ENCODE peak calls at places on chromosome 17, in six cellular contexts. L is ascending aorta, T is IMR-90, Z is tibial nerve, J is lower lobe of right lung, P is body of pancreas. R is an unnamed sample.

GRCh38 chr17:76700627-76701470 is 9.9 kb downstream of the MXRA7 start:
- DNase-seq in L (peak; percentile 90), P (peak; percentile 29), J (no peak), Z (peak; percentile 54), T (peak; percentile 93), R (no peak)

GRCh38 chr17:73338566-73339247 is 26.9 kb upstream of the CDC42EP4 start:
- DNase-seq in T (no peak), L (no peak), J (no peak), Z (no peak), P (no peak), R (no peak)

GRCh38 chr17:49497147-49498036 is 2.3 kb downstream of the NGFR start:
- DNase-seq in T (peak; percentile 22), J (no peak), P (peak; percentile 46), L (peak; percentile 86), Z (peak; percentile 60), R (no peak)

GRCh38 chr17:29711588-29712385 is 89.1 kb upstream of the CORO6 start:
- DNase-seq in P (no peak), Z (no peak), L (no peak), J (no peak), T (no peak), R (no peak)

GRCh38 chr17:67765623-67766022 is 47.9 kb downstream of the NOL11 start:
- DNase-seq in P (no peak), Z (no peak), T (no peak), J (no peak), L (no peak), R (no peak)

GRCh38 chr17:46976626-46977270 is 2.3 kb downstream of the RPRML start:
- DNase-seq in J (no peak), P (no peak), L (no peak), T (no peak), Z (no peak), R (no peak)

GRCh38 chr17:40460585-40460975 is 17.3 kb downstream of the IGFBP4 start:
- DNase-seq in L (no peak), J (no peak), T (no peak), Z (no peak), P (no peak), R (no peak)

GRCh38 chr17:65994114-65994513 is 197.8 kb downstream of the CEP112 start:
- DNase-seq in J (no peak), L (no peak), Z (no peak), T (no peak), P (no peak), R (no peak)

GRCh38 chr17:19664821-19665181 is 16.2 kb downstream of the ALDH3A2 start:
- DNase-seq in L (no peak), Z (no peak), J (no peak), P (no peak), T (no peak), R (no peak)

GRCh38 chr17:61355475-61355874 is 44.2 kb upstream of the TBX2 start:
- DNase-seq in L (no peak), J (no peak), Z (no peak), P (no peak), T (no peak), R (no peak)

GRCh38 chr17:36534881-36535668 is at the start of gene PIGW:
- DNase-seq in Z (peak; percentile 70), T (peak; percentile 85), P (peak; percentile 90), L (peak; percentile 92), J (peak; percentile 93), R (peak; percentile 83)

GRCh38 chr17:50174444-50174843 is 8.6 kb downstream of the SGCA start:
- DNase-seq in L (no peak), J (no peak), Z (no peak), P (no peak), T (no peak), R (no peak)

GRCh38 chr17:48544356-48545021 is 420 bp downstream of the HOXB2 start:
- DNase-seq in T (peak; percentile 93), P (peak; percentile 53), J (peak; percentile 73), L (peak; percentile 95), Z (peak; percentile 49), R (peak; percentile 27)

GRCh38 chr17:49913226-49914095 is 55.5 kb upstream of the DLX4 start:
- DNase-seq in L (no peak), J (no peak), T (peak; percentile 55), Z (no peak), P (no peak), R (no peak)

GRCh38 chr17:4898927-4899326 is 409 bp upstream of the C17orf107 start:
- DNase-seq in L (no peak), Z (no peak), T (no peak), J (no peak), P (no peak), R (no peak)

GRCh38 chr17:14808425-14808824 is 456.7 kb downstream of the PMP22 start:
- DNase-seq in T (no peak), L (no peak), P (no peak), Z (no peak), J (no peak), R (no peak)

GRCh38 chr17:53032861-53033271 is 789.9 kb upstream of the KIF2B start:
- DNase-seq in J (no peak), T (peak; percentile 0), L (no peak), P (peak; percentile 62), Z (no peak), R (no peak)

GRCh38 chr17:82912571-82913089 is 72.8 kb upstream of the ZNF750 start:
- DNase-seq in T (no peak), J (no peak), L (no peak), P (no peak), Z (no peak), R (no peak)

GRCh38 chr17:74037320-74037719 is 166.2 kb upstream of the RPL38 start:
- DNase-seq in T (no peak), Z (no peak), P (no peak), J (no peak), L (no peak), R (no peak)

GRCh38 chr17:32956240-32956970 is 28.5 kb downstream of the TMEM98 start:
- DNase-seq in Z (no peak), T (no peak), P (no peak), L (no peak), J (no peak), R (no peak)

GRCh38 chr17:32960815-32961214 is 30.8 kb upstream of the SPACA3 start:
- DNase-seq in P (no peak), L (no peak), Z (no peak), T (no peak), J (no peak), R (no peak)

GRCh38 chr17:32958418-32958817 is 30.5 kb downstream of the TMEM98 start:
- DNase-seq in L (no peak), P (no peak), J (no peak), T (no peak), Z (no peak), R (no peak)

GRCh38 chr17:32964541-32964940 is 27.1 kb upstream of the SPACA3 start:
- DNase-seq in T (no peak), Z (no peak), J (no peak), L (no peak), P (no peak), R (no peak)

DNA sequence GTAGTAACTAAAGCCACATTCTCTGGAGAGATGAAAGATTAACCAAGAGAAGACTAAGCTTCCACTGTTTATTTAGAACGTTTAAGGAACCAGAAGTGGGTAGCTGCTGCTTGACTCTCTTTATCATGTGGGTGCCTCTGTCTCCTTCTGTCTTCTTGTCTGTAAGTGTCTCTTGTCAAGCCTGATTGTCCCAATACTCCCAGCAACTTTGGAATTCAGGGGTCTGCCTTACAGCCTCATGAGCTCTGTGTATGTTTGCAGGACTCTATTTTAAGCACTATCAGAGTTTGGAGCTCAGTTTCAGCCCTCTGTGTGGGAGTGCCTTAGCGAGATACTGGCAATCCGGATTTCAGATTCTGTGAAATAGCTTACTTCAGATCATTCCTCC is 29.3 kb upstream of the SPACA3 start:
- DNase-seq in T (no peak), Z (no peak), P (no peak), J (no peak), L (no peak), R (no peak)
- H3K27ac ChIP-seq in T (no peak overlapping the region), Z (no peak overlapping the region), P (peak overlapping the region; percentile 51), J (no peak overlapping the region), L (no peak overlapping the region), R (no peak overlapping the region)

GRCh38 chr17:55304171-55304859 is 39.6 kb downstream of the HLF start:
- DNase-seq in L (no peak), P (no peak), J (no peak), Z (no peak), T (no peak), R (no peak)

GRCh38 chr17:55302407-55302787 is 37.6 kb downstream of the HLF start:
- DNase-seq in P (no peak), J (no peak), L (no peak), Z (no peak), T (no peak), R (no peak)

GRCh38 chr17:55305321-55306087 is 40.7 kb downstream of the HLF start:
- DNase-seq in P (no peak), L (no peak), J (no peak), Z (no peak), T (no peak), R (no peak)

GRCh38 chr17:55303008-55303493 is 38.3 kb downstream of the HLF start:
- DNase-seq in L (no peak), J (no peak), T (no peak), P (no peak), Z (no peak), R (no peak)

GRCh38 chr17:55303701-55304145 is 39.0 kb downstream of the HLF start:
- DNase-seq in P (no peak), T (peak; percentile 13), Z (no peak), J (no peak), L (no peak), R (no peak)
- TF ChIP-seq CTCF in P (no peak), T (peak; percentile 19), Z (no peak), J (no peak), L (no peak), R (no peak)

GRCh38 chr17:39208893-39209292 is 8.8 kb downstream of the RPL19 start:
- DNase-seq in L (no peak), Z (no peak), T (no peak), J (peak; percentile 69), P (no peak), R (no peak)
- H3K27ac ChIP-seq in L (peak overlapping the region; percentile 82), Z (no peak overlapping the region), T (no peak overlapping the region), J (peak overlapping the region; percentile 60), P (no peak overlapping the region), R (no peak overlapping the region)

GRCh38 chr17:32596666-32597065 is 109.9 kb downstream of the CDK5R1 start:
- DNase-seq in L (no peak), T (peak; percentile 5), P (no peak), Z (no peak), J (no peak), R (no peak)

GRCh38 chr17:32590974-32591373 is 104.2 kb downstream of the CDK5R1 start:
- DNase-seq in P (peak; percentile 10), T (no peak), L (no peak), J (no peak), Z (no peak), R (no peak)

GRCh38 chr17:32591428-32591827 is 104.6 kb downstream of the CDK5R1 start:
- DNase-seq in P (no peak), L (no peak), T (no peak), Z (no peak), J (no peak), R (no peak)

GRCh38 chr17:32596206-32596605 is 109.4 kb downstream of the CDK5R1 start:
- DNase-seq in T (no peak), P (no peak), J (no peak), Z (no peak), L (no peak), R (no peak)

DNA sequence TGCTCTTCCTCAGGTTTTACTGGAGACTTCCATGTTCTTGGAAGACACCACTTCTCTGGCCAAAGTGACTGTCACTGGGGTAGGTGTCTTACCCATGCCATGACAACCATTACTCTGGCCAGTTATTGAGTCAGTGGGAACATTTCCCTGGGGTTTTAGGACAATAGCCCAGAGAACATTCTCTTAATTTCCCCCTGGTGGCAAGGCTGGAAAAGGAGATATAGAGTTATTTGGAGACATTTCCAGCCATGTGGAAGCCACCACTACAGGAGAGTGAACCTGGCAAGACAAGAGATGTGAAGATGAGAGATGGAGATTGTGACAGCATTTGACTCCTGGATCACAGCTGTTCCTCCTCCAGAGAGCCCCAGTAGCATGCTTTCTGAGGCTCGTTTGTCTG is 106.2 kb downstream of the CDK5R1 start:
- DNase-seq in P (no peak), L (no peak), J (no peak), Z (no peak), T (no peak), R (no peak)
- TF ChIP-seq CTCF in P (no peak), L (no peak), J (no peak), Z (no peak), T (no peak), R (no peak)

R was measured in CD8-positive, alpha-beta T cell.